ENCODE peak calls at places on chromosomes 13 and 19, in ten cellular contexts. Z is left lung; X is Panc1; D is CD8-positive, alpha-beta memory T cell; I is Peyer's patch; K is stomach; Y is heart right ventricle; Q is fibroblast of lung; T is mesendoderm; P is NT2/D1. S is an unnamed sample. For H3K4me1 and H3K36me3, the result is how much of the 10 kb centered on the place peaks cover.

GRCh38 chr19:45498411-45499195 is at the start of gene PPM1N:
- DNase-seq in K (no peak), D (peak), Y (no peak), X (no peak), Q (no peak), P (no peak), Z (peak), I (peak), T (peak), S (peak)

GRCh38 chr13:27182844-27183497 is 11.4 kb upstream of the USP12 start:
- DNase-seq in K (peak), D (no peak), Q (peak), P (no peak), Y (peak), I (no peak), T (peak), X (peak), Z (no peak), S (peak)

GRCh38 chr13:20024706-20025105 is 66.2 kb downstream of the ZMYM2 start:
- DNase-seq in Y (no peak), Q (no peak), K (no peak), Z (no peak), I (no peak), T (no peak), P (no peak), X (no peak), D (no peak), S (no peak)

GRCh38 chr13:41562083-41562482 is 104.7 kb downstream of the RGCC start:
- DNase-seq in Z (no peak), K (no peak), Q (peak), P (no peak), D (no peak), X (no peak), T (no peak), I (no peak), Y (peak), S (no peak)

GRCh38 chr13:24348797-24349515 is 39.6 kb downstream of the C1QTNF9 start:
- DNase-seq in T (no peak), Z (no peak), I (no peak), Y (no peak), P (no peak), D (no peak), X (no peak), K (peak), Q (no peak), S (no peak)

GRCh38 chr19:2726904-2727639 is 5.9 kb upstream of the DIRAS1 start:
- DNase-seq in I (peak), P (no peak), X (no peak), T (no peak), Q (no peak), Y (no peak), Z (no peak), D (no peak), K (no peak), S (no peak)

GRCh38 chr13:43242040-43242439 is 218.7 kb downstream of the DNAJC15 start:
- DNase-seq in T (no peak), D (no peak), K (no peak), Y (no peak), P (no peak), X (no peak), Q (peak), I (no peak), Z (no peak), S (no peak)

GRCh38 chr13:103883152-103883551 is 816.9 kb upstream of the SLC10A2 start:
- DNase-seq in K (peak), Q (peak), I (no peak), P (peak), T (peak), X (peak), Z (peak), D (no peak), Y (peak), S (peak)

GRCh38 chr19:51548891-51549305 is 17.4 kb upstream of the SIGLEC6 start:
- DNase-seq in I (no peak), T (no peak), K (no peak), D (no peak), Z (no peak), X (no peak), Y (no peak), Q (no peak), P (no peak), S (no peak)

GRCh38 chr13:94595006-94595942 is 678 bp downstream of the TGDS start:
- DNase-seq in I (peak), K (peak), Z (no peak), T (peak), Q (peak), D (no peak), Y (no peak), P (no peak), X (no peak), S (peak)

GRCh38 chr13:94656766-94657165 is 55.1 kb downstream of the GPR180 start:
- DNase-seq in P (no peak), D (no peak), Y (no peak), I (no peak), K (no peak), Z (no peak), Q (peak), T (peak), X (no peak), S (no peak)

GRCh38 chr13:75666646-75667351 is 30.7 kb downstream of the LMO7 start:
- DNase-seq in Z (no peak), P (no peak), Y (no peak), T (peak), D (no peak), I (no peak), K (no peak), Q (peak), X (no peak), S (peak)

GRCh38 chr13:27370305-27370853 is 54.0 kb upstream of the GTF3A start:
- DNase-seq in P (no peak), K (no peak), Z (no peak), D (no peak), I (no peak), T (no peak), X (no peak), Y (no peak), Q (no peak), S (no peak)

GRCh38 chr19:35776102-35776788 is 881 bp downstream of the ARHGAP33 start:
- DNase-seq in T (no peak), D (no peak), Z (no peak), I (no peak), Y (no peak), X (no peak), K (no peak), Q (no peak), P (no peak), S (no peak)

GRCh38 chr13:47226516-47226915 is 329.7 kb upstream of the HTR2A start:
- DNase-seq in D (no peak), P (no peak), Z (no peak), X (no peak), Q (no peak), I (no peak), K (no peak), Y (no peak), T (no peak), S (no peak)

GRCh38 chr13:49652691-49653305 is 24.5 kb downstream of the ARL11 start:
- DNase-seq in T (peak), Q (peak), P (no peak), Y (no peak), K (peak), X (no peak), Z (no peak), I (no peak), D (no peak), S (peak)

GRCh38 chr19:50669319-50670101 is 20.3 kb downstream of the C19orf81 start:
- DNase-seq in D (no peak), P (no peak), K (peak), Y (no peak), I (no peak), T (no peak), X (no peak), Q (peak), Z (no peak), S (peak)

GRCh38 chr19:4352701-4353121 is 9.3 kb downstream of the MPND start:
- DNase-seq in Y (no peak), P (peak), K (no peak), D (peak), I (no peak), X (no peak), T (peak), Q (peak), Z (no peak), S (peak)

GRCh38 chr13:37701972-37702371 is 103.4 kb upstream of the POSTN start:
- DNase-seq in Y (no peak), I (no peak), P (no peak), K (no peak), D (no peak), X (no peak), Q (peak), T (peak), Z (no peak), S (peak)

GRCh38 chr19:3358919-3359849 is 7.2 kb upstream of the NFIC start:
- DNase-seq in T (no peak), I (peak), P (no peak), D (peak), Q (peak), K (peak), X (no peak), Y (peak), Z (peak), S (peak)

GRCh38 chr19:30326076-30326710 is 46.0 kb upstream of the ZNF536 start:
- DNase-seq in X (no peak), Y (peak), I (no peak), D (no peak), Z (no peak), P (no peak), K (no peak), T (no peak), Q (no peak), S (no peak)

GRCh38 chr19:8663920-8664670 is 33.7 kb downstream of the NFILZ start:
- DNase-seq in D (peak), Y (no peak), K (no peak), Q (no peak), I (peak), X (no peak), P (no peak), T (no peak), Z (no peak), S (no peak)

GRCh38 chr19:17671906-17672305 is 16.2 kb downstream of the UNC13A start:
- DNase-seq in X (no peak), D (no peak), K (no peak), Q (peak), T (peak), I (no peak), P (peak), Y (no peak), Z (no peak), S (peak)

GRCh38 chr13:39676315-39676876 is 20.9 kb downstream of the COG6 start:
- DNase-seq in Q (peak), D (no peak), K (no peak), I (no peak), Z (no peak), Y (peak), T (peak), P (peak), X (no peak), S (peak)

GRCh38 chr13:33285420-33286124 is at the start of gene STARD13:
- DNase-seq in Z (peak), D (no peak), I (peak), Q (peak), P (peak), Y (peak), K (peak), T (peak), X (peak), S (peak)

GRCh38 chr13:80334582-80335260 is 6.2 kb downstream of the SPRY2 start:
- DNase-seq in X (no peak), P (no peak), D (no peak), Z (no peak), Y (no peak), K (no peak), T (no peak), I (no peak), Q (peak), S (peak)

GRCh38 chr13:75353786-75354193 is 128.2 kb downstream of the TBC1D4 start:
- DNase-seq in D (no peak), X (no peak), I (no peak), Z (no peak), K (no peak), T (no peak), P (no peak), Y (no peak), Q (no peak), S (no peak)

GRCh38 chr19:46741447-46741846 is 4.4 kb upstream of the FKRP start:
- DNase-seq in I (no peak), Q (no peak), X (no peak), K (no peak), Y (no peak), Z (peak), P (no peak), D (no peak), T (no peak), S (no peak)
- H3K4me1 ChIP-seq in I (under half), Q (under half), X (under half), K (under half), Y (half or more), Z (half or more), P (under half), D (under half), T (under half), S (under half)

GRCh38 chr19:33679696-33680095 is 57.9 kb downstream of the CHST8 start:
- DNase-seq in Q (no peak), Z (no peak), P (no peak), X (no peak), D (no peak), I (no peak), K (no peak), T (no peak), Y (no peak), S (no peak)
- H3K36me3 ChIP-seq in Q (under half), Z (under half), P (under half), X (under half), D (under half), I (under half), K (under half), T (under half), Y (under half), S (under half)

GRCh38 chr19:16459680-16460079 is 12.1 kb downstream of the EPS15L1 start:
- DNase-seq in X (no peak), Y (no peak), D (no peak), K (no peak), I (no peak), Q (no peak), T (no peak), P (no peak), Z (no peak), S (no peak)
- H3K4me1 ChIP-seq in X (under half), Y (half or more), D (under half), K (under half), I (under half), Q (under half), T (under half), P (under half), Z (half or more), S (under half)

DNA sequence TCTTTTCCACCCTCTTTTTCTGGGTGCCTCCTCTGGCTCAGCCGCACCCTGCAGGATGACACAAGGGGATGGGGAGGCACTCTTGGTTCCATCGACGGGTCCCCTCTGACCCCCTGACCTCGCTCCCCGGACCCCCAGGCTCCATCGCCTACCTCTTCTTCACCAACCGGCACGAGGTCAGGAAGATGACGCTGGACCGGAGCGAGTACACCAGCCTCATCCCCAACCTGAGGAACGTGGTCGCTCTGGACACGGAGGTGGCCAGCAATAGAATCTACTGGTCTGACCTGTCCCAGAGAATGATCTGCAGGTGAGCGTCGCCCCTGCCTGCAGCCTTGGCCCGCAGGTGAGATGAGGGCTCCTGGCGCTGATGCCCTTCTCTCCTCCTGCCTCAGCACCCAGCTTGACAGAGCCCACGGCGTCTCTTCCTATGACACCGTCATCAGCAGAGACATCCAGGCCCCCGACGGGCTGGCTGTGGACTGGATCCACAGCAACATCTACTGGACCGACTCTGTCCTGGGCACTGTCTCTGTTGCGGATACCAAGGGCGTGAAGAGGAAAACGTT is 24.0 kb downstream of the LDLR start:
- DNase-seq in Z (no peak), T (no peak), K (no peak), P (no peak), Y (no peak), Q (no peak), X (no peak), D (no peak), I (no peak), S (no peak)
- H3K36me3 ChIP-seq in Z (half or more), T (under half), K (half or more), P (half or more), Y (half or more), Q (half or more), X (under half), D (under half), I (under half), S (half or more)

GRCh38 chr13:28528848-28529247 is 33.9 kb upstream of the FLT1 start:
- DNase-seq in P (no peak), Q (no peak), Z (no peak), I (no peak), K (no peak), X (no peak), Y (no peak), D (no peak), T (no peak), S (no peak)

GRCh38 chr13:28526876-28527275 is 31.9 kb upstream of the FLT1 start:
- DNase-seq in D (no peak), T (no peak), X (no peak), Q (no peak), Z (no peak), Y (no peak), I (no peak), K (no peak), P (no peak), S (no peak)

GRCh38 chr13:28529836-28530235 is 34.9 kb upstream of the FLT1 start:
- DNase-seq in Z (no peak), Q (no peak), T (no peak), X (no peak), P (no peak), K (no peak), I (no peak), Y (no peak), D (no peak), S (no peak)

GRCh38 chr13:28527629-28528028 is 32.7 kb upstream of the FLT1 start:
- DNase-seq in Y (no peak), I (peak), Z (peak), K (no peak), D (no peak), P (no peak), Q (no peak), T (no peak), X (no peak), S (no peak)

GRCh38 chr13:28528388-28528787 is 33.5 kb upstream of the FLT1 start:
- DNase-seq in Y (no peak), T (no peak), K (no peak), P (no peak), Z (no peak), X (no peak), D (no peak), I (no peak), Q (no peak), S (no peak)
- H3K4me1 ChIP-seq in Y (under half), T (under half), K (under half), P (under half), Z (under half), X (under half), D (under half), I (under half), Q (under half), S (under half)

DNA sequence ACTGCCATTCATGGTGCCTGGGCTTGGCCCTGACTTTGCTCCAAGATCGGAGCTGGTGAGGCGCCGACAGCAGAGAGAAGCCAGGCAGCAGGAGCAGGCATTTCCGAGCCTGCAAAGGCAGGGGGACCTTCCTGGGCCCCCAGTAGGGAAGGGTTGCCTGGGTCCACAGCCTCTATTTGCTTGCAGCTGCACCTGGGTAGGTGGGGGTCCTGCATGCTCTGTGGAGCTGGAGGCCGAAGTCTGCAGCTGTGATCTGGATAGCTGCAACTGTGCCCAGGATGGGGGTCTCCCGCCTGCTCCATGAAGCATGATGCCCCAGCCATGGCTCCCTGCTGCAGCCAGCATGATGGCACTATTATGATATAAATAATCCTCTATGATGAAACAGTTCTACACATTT is 2144.2 kb downstream of the PCDH9 start:
- DNase-seq in X (no peak), P (no peak), Q (no peak), T (no peak), K (no peak), Z (peak), I (no peak), Y (no peak), D (no peak), S (no peak)
- H3K36me3 ChIP-seq in X (under half), P (under half), Q (under half), T (under half), K (under half), Z (under half), I (under half), Y (under half), D (under half), S (under half)

DNA sequence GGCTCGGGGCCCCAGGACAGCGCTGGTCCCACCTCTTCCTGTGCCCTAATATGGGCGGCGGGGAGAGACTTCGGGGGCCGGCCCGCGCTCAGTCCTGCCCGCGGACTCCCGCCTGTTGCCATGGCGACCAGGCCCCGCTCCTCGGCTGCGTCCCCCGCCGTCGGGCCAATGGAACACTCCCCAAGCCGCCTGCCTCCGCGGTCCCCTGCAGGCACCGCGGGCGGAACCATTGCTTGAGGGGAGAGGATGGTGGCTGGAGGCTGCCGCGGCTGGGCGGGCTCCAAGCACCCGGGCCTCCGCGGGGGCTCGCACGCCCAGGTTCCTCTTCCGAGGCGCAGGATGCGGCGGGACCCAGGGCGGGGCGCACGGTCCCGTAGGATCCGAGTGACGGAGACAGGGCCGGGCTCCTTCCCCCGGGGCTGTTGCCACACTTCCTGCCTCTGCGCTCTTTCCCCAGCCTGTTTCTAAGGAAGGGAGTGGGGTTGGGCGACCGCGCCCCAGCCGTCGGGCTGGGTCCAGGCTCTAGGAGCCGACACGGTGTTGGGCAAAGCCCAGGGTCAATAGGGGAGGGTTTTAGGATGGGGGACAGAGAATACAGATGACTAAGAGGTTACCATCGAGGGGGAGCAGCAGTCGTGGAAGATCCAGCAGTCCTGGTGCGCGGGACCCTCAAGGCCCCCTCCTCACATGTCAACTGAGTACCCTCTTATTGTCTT is 1.2 kb upstream of the JUNB start:
- DNase-seq in Z (peak), K (peak), T (peak), Y (peak), Q (peak), P (peak), D (peak), I (peak), X (no peak), S (peak)
- H3K4me1 ChIP-seq in Z (half or more), K (half or more), T (under half), Y (half or more), Q (under half), P (under half), D (under half), I (under half), X (under half), S (under half)

S was measured in cardiac muscle cell.